ENCODE peak calls at places on chromosome 7, in four cellular contexts. N is pancreas, B is A172, Z is endothelial cell. G is an unnamed sample.
A peak's percentile ranks its signal among the peaks of the same experiment; 100 is the strongest.

GRCh38 chr7:92685146-92686042 is 95.2 kb upstream of the FAM133B start:
- DNase-seq in Z (no peak), N (no peak), B (no peak), G (no peak)

GRCh38 chr7:142094861-142095260 is 16.7 kb upstream of the MGAM2 start:
- DNase-seq in N (no peak), Z (no peak), B (no peak), G (no peak)

GRCh38 chr7:105202561-105203130 is 186.1 kb downstream of the SRPK2 start:
- DNase-seq in N (no peak), B (no peak), Z (no peak), G (no peak)

GRCh38 chr7:65980478-65981250 is 1.3 kb downstream of the GUSB start:
- DNase-seq in B (peak; percentile 64), Z (no peak), N (peak; percentile 59), G (peak; percentile 10)

GRCh38 chr7:132249591-132249971 is 326.7 kb downstream of the PLXNA4 start:
- DNase-seq in Z (peak; percentile 41), B (peak; percentile 35), N (no peak), G (peak; percentile 15)

GRCh38 chr7:33157781-33158180 is 28.4 kb downstream of the BBS9 start:
- DNase-seq in N (no peak), B (no peak), Z (no peak), G (no peak)

GRCh38 chr7:142689439-142690168 is 59.7 kb upstream of the PRSS1 start:
- DNase-seq in N (no peak), B (no peak), Z (no peak), G (no peak)

GRCh38 chr7:16318989-16319915 is 102.1 kb downstream of the CRPPA start:
- DNase-seq in Z (no peak), N (no peak), B (peak; percentile 69), G (peak; percentile 20)

GRCh38 chr7:151382079-151382885 is 27.6 kb downstream of the WDR86 start:
- DNase-seq in Z (no peak), B (no peak), N (peak; percentile 58), G (no peak)

GRCh38 chr7:76357379-76358052 is 1.3 kb downstream of the YWHAG start:
- DNase-seq in Z (no peak), B (no peak), N (no peak), G (no peak)

GRCh38 chr7:112212516-112213036 is 6.1 kb downstream of the ZNF277 start:
- DNase-seq in B (no peak), Z (no peak), N (no peak), G (no peak)

GRCh38 chr7:141115949-141116348 is 42.1 kb downstream of the TMEM178B start:
- DNase-seq in B (no peak), Z (no peak), N (no peak), G (no peak)

GRCh38 chr7:2022021-2022409 is 210.7 kb downstream of the MAD1L1 start:
- DNase-seq in N (peak; percentile 31), B (no peak), Z (no peak), G (no peak)

GRCh38 chr7:50539725-50540124 is 25.5 kb downstream of the DDC start:
- DNase-seq in Z (no peak), N (no peak), B (no peak), G (no peak)

GRCh38 chr7:107972075-107972482 is 30.9 kb downstream of the LAMB1 start:
- DNase-seq in Z (no peak), B (no peak), N (no peak), G (no peak)

GRCh38 chr7:134283972-134284371 is 32.8 kb downstream of the SLC35B4 start:
- DNase-seq in B (no peak), Z (no peak), N (no peak), G (no peak)

GRCh38 chr7:37198188-37198905 is 250.3 kb downstream of the ELMO1 start:
- DNase-seq in N (no peak), Z (no peak), B (no peak), G (no peak)

GRCh38 chr7:140033036-140033435 is 29.7 kb downstream of the PARP12 start:
- DNase-seq in N (no peak), Z (no peak), B (peak; percentile 76), G (no peak)

GRCh38 chr7:128361463-128362441 is at the start of gene PRRT4:
- DNase-seq in B (no peak), N (peak; percentile 79), Z (peak; percentile 56), G (peak; percentile 25)

GRCh38 chr7:18235819-18236218 is 208.2 kb upstream of the PRPS1L1 start:
- DNase-seq in N (no peak), B (no peak), Z (no peak), G (no peak)

GRCh38 chr7:141366098-141366621 is 185.1 kb upstream of the AGK start:
- DNase-seq in N (no peak), B (no peak), Z (no peak), G (no peak)

GRCh38 chr7:159027091-159027802 is 117.4 kb downstream of the VIPR2 start:
- DNase-seq in B (peak; percentile 16), N (peak; percentile 45), Z (no peak), G (no peak)

GRCh38 chr7:88614736-88615135 is 144.8 kb upstream of the ZNF804B start:
- DNase-seq in Z (no peak), B (no peak), N (no peak), G (no peak)

GRCh38 chr7:22660732-22661131 is 66.3 kb upstream of the IL6 start:
- DNase-seq in Z (no peak), B (no peak), N (no peak), G (no peak)

GRCh38 chr7:117399820-117400422 is 27.4 kb downstream of the ASZ1 start:
- DNase-seq in B (no peak), N (no peak), Z (no peak), G (no peak)

GRCh38 chr7:19213746-19214145 is 68.5 kb upstream of the FERD3L start:
- DNase-seq in Z (no peak), N (no peak), B (peak; percentile 66), G (no peak)

GRCh38 chr7:134350682-134351081 is 34.0 kb upstream of the SLC35B4 start:
- DNase-seq in B (no peak), Z (no peak), N (no peak), G (no peak)

GRCh38 chr7:148944935-148945934 is 61.1 kb upstream of the EZH2 start:
- DNase-seq in B (peak; percentile 6), N (no peak), Z (no peak), G (peak; percentile 43)